ENCODE peak calls at places on chromosomes 16 and 17, in five cellular contexts. K, P, H, S and N are unnamed samples.

GRCh38 chr17:19553036-19553435 is 19.4 kb downstream of the SLC47A1 start:
- DNase-seq in K (no peak), P (no peak), H (no peak), S (no peak), N (no peak)

GRCh38 chr17:76147211-76148014 is 6.4 kb upstream of the FOXJ1 start:
- DNase-seq in K (no peak), P (no peak), H (peak; percentile 12), S (no peak), N (no peak)

GRCh38 chr17:15957206-15957605 is 12.3 kb downstream of the ADORA2B start:
- DNase-seq in K (no peak), P (no peak), H (peak; percentile 51), S (peak; percentile 66), N (no peak)

GRCh38 chr17:81794509-81794908 is 9.4 kb upstream of the GCGR start:
- DNase-seq in K (no peak), P (no peak), H (no peak), S (peak; percentile 84), N (no peak)

GRCh38 chr17:17545984-17546383 is 45.5 kb downstream of the PEMT start:
- DNase-seq in K (no peak), P (no peak), H (no peak), S (no peak), N (no peak)

GRCh38 chr17:18964550-18964949 is 12.6 kb downstream of the SLC5A10 start:
- DNase-seq in K (no peak), P (no peak), H (no peak), S (no peak), N (no peak)

GRCh38 chr16:88066680-88067529 is 115.7 kb downstream of the BANP start:
- DNase-seq in K (no peak), P (no peak), H (no peak), S (no peak), N (no peak)

GRCh38 chr16:58678716-58679115 is 5.9 kb downstream of the SLC38A7 start:
- DNase-seq in K (no peak), P (no peak), H (no peak), S (peak; percentile 10), N (peak; percentile 81)

GRCh38 chr16:57115504-57116182 is 23.3 kb downstream of the CPNE2 start:
- DNase-seq in K (no peak), P (no peak), H (peak; percentile 59), S (no peak), N (peak; percentile 71)

GRCh38 chr17:78238823-78239488 is 7.5 kb downstream of the TMEM235 start:
- DNase-seq in K (no peak), P (no peak), H (no peak), S (no peak), N (no peak)

GRCh38 chr17:39229274-39229913 is 3.6 kb upstream of the STAC2 start:
- DNase-seq in K (no peak), P (no peak), H (peak; percentile 66), S (peak; percentile 34), N (no peak)

GRCh38 chr16:25707982-25708583 is 16.3 kb downstream of the HS3ST4 start:
- DNase-seq in K (no peak), P (no peak), H (no peak), S (no peak), N (peak; percentile 20)

GRCh38 chr17:38451030-38451839 is 23.0 kb downstream of the ARHGAP23 start:
- DNase-seq in K (peak; percentile 69), P (no peak), H (peak; percentile 89), S (peak; percentile 92), N (no peak)

GRCh38 chr16:87707097-87707496 is 58.7 kb downstream of the KLHDC4 start:
- DNase-seq in K (no peak), P (no peak), H (no peak), S (no peak), N (no peak)

GRCh38 chr17:37826497-37827115 is 81.7 kb upstream of the HNF1B start:
- DNase-seq in K (no peak), P (peak; percentile 45), H (peak; percentile 24), S (no peak), N (peak; percentile 31)

GRCh38 chr16:85947511-85948509 is 48.8 kb downstream of the IRF8 start:
- DNase-seq in K (no peak), P (peak; percentile 70), H (no peak), S (no peak), N (no peak)

GRCh38 chr17:48497103-48497502 is 33.7 kb downstream of the HOXB1 start:
- DNase-seq in K (no peak), P (no peak), H (peak; percentile 82), S (no peak), N (no peak)

GRCh38 chr17:44200478-44201155 is 933 bp upstream of the ATXN7L3 start:
- DNase-seq in K (no peak), P (no peak), H (no peak), S (no peak), N (no peak)

GRCh38 chr16:64751906-64752305 is 370.0 kb downstream of the CDH11 start:
- DNase-seq in K (no peak), P (no peak), H (peak; percentile 91), S (no peak), N (no peak)

GRCh38 chr16:27326738-27327585 is 13.2 kb downstream of the IL4R start:
- DNase-seq in K (peak; percentile 91), P (peak; percentile 52), H (peak; percentile 94), S (peak; percentile 97), N (peak; percentile 93)

GRCh38 chr17:59406808-59407381 is 75.4 kb downstream of the YPEL2 start:
- DNase-seq in K (no peak), P (no peak), H (peak; percentile 76), S (peak; percentile 56), N (peak; percentile 65)

GRCh38 chr16:9479008-9479407 is 387.6 kb downstream of the HAPSTR1 start:
- DNase-seq in K (no peak), P (no peak), H (no peak), S (no peak), N (no peak)

GRCh38 chr16:4846503-4846900 is 586 bp downstream of the GLYR1 start:
- DNase-seq in K (peak; percentile 41), P (peak; percentile 55), H (peak; percentile 66), S (peak; percentile 67), N (peak; percentile 63)

GRCh38 chr17:38454528-38454927 is 26.3 kb downstream of the ARHGAP23 start:
- DNase-seq in K (peak; percentile 93), P (peak; percentile 19), H (peak; percentile 78), S (peak; percentile 84), N (peak; percentile 92)

GRCh38 chr16:17304814-17305169 is 166.0 kb downstream of the XYLT1 start:
- DNase-seq in K (peak; percentile 50), P (no peak), H (peak; percentile 36), S (no peak), N (peak; percentile 67)

GRCh38 chr17:43857141-43857540 is 10.2 kb downstream of the CD300LG start:
- DNase-seq in K (no peak), P (no peak), H (no peak), S (no peak), N (no peak)

GRCh38 chr16:68574479-68574878 is 35.4 kb downstream of the ZFP90 start:
- DNase-seq in K (no peak), P (no peak), H (no peak), S (no peak), N (no peak)

GRCh38 chr16:30637952-30638351 is 12.8 kb upstream of the PRR14 start:
- DNase-seq in K (no peak), P (no peak), H (peak; percentile 32), S (peak; percentile 31), N (no peak)

GRCh38 chr16:1262846-1263221 is 7.0 kb downstream of the TPSD1 start:
- DNase-seq in K (no peak), P (no peak), H (no peak), S (no peak), N (no peak)

GRCh38 chr17:72822358-72823023 is 270.0 kb downstream of the SLC39A11 start:
- DNase-seq in K (no peak), P (no peak), H (no peak), S (peak; percentile 27), N (no peak)

GRCh38 chr17:35890774-35891155 is 10.6 kb upstream of the CCL5 start:
- DNase-seq in K (peak; percentile 34), P (peak; percentile 61), H (no peak), S (no peak), N (peak; percentile 40)

GRCh38 chr16:64363039-64363438 is 758.8 kb downstream of the CDH11 start:
- DNase-seq in K (no peak), P (no peak), H (no peak), S (no peak), N (no peak)

GRCh38 chr16:6131526-6132050 is 1034.0 kb upstream of the EEF2KMT start:
- DNase-seq in K (no peak), P (no peak), H (peak; percentile 73), S (no peak), N (no peak)

GRCh38 chr17:48571826-48572417 is 6.2 kb downstream of the HOXB4 start:
- DNase-seq in K (no peak), P (no peak), H (no peak), S (no peak), N (no peak)

DNA sequence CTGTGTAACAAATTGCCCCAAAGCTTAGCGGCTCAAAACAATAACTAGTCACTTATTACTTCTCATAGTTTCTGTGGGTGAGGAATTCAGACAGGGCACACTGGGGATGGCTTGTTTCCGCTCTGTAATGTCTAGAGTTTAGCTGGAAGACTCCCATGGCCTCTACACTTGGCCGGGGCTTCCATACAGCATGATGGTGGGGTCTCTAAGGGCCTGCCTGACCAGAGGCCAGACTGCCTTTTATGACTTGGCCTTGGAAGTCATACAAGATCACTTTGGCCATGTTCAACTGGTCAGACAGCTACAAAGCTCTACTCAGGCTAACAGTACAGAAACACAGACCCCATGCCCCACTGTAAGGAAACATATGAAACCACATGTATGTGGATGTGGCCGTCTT is 8.2 kb downstream of the GLP2R start:
- DNase-seq in K (no peak), P (no peak), H (no peak), S (no peak), N (no peak)
- H3K27ac ChIP-seq in K (no peak overlapping the region), P (no peak overlapping the region), H (no peak overlapping the region), S (no peak overlapping the region), N (no peak overlapping the region)

GRCh38 chr17:42132941-42133340 is 10.3 kb downstream of the HSPB9 start:
- DNase-seq in K (peak; percentile 75), P (peak; percentile 62), H (peak; percentile 90), S (peak; percentile 41), N (peak; percentile 78)
- H3K4me3 ChIP-seq in K (no peak overlapping the region), P (no peak overlapping the region), H (no peak overlapping the region), S (no peak overlapping the region), N (no peak overlapping the region)

GRCh38 chr17:79594271-79594670 is 16.6 kb downstream of the RBFOX3 start:
- DNase-seq in K (no peak), P (no peak), H (no peak), S (no peak), N (no peak)
- H3K4me1 ChIP-seq in K (no peaks in the 10 kb centered on the region), P (no peaks in the 10 kb centered on the region), H (no peaks in the 10 kb centered on the region), S (no peaks in the 10 kb centered on the region), N (no peaks in the 10 kb centered on the region)

DNA sequence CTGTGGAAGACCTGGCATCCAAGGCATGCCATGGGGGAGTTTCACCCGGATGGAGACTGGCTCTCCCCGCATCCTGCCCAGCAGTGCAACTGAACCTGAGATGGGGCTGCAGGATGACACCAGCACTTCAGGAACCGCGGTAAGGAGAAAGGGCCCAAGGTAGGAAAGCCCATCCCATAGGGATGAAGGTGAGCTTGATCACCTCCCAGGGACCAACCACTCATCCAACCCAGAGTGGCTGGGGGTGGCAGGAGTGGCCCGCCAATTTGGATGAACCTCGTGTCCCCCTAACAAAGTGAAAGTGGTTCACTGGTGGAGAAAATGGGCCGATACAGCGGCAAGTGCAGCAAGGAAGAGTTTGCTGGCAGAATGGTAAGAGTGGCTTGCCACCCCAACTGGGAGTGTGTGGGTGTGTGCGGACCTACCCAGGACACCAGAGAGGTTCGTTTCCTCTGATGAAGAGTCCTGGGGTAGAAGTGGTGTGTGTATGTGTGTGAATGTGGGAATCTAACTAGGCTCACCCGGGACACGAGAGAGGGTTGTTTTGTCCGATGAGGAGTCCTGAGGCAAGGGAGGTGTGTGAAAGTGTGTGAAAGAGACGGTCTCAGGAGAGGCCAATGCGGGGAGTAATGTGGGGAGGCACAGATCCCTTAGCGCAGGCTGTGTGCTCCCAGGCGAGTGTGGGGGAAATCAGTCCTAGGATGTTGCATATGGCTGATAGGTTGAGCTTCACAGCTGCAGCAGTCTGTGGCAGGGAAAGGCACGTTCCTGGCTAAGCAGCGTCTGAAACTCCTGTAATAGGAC is 22.6 kb downstream of the ACSM1 start:
- DNase-seq in K (no peak), P (peak; percentile 16), H (no peak), S (peak; percentile 2), N (no peak)
- H3K27ac ChIP-seq in K (peak overlapping the region; percentile 87), P (peak overlapping the region; percentile 74), H (no peak overlapping the region), S (no peak overlapping the region), N (no peak overlapping the region)